ENCODE peak calls at places on chromosome 13, in six cellular contexts. X is HFF-Myc; S is epithelial cell of prostate; U is endothelial cell; F is activated T-cell treated with anti-CD3 and anti-CD28 coated beads, Interleukin-2, amount 50 U/mL, for 4 hours; K is WTC11. W is an unnamed sample.

GRCh38 chr13:91207261-91207660 is 140.2 kb upstream of the MIR17HG start:
- DNase-seq in X (no peak), S (no peak), U (no peak), F (no peak), K (no peak), W (no peak)

GRCh38 chr13:29550589-29550988 is 44.9 kb downstream of the SLC7A1 start:
- DNase-seq in X (no peak), S (no peak), U (no peak), F (no peak), K (no peak), W (no peak)

GRCh38 chr13:103358245-103358932 is 292.2 kb upstream of the SLC10A2 start:
- DNase-seq in X (no peak), S (no peak), U (no peak), F (no peak), K (no peak), W (no peak)

GRCh38 chr13:75505327-75505726 is 23.4 kb upstream of the TBC1D4 start:
- DNase-seq in X (no peak), S (no peak), U (no peak), F (no peak), K (no peak), W (no peak)

GRCh38 chr13:107563099-107563925 is 652.0 kb downstream of the LIG4 start:
- DNase-seq in X (no peak), S (no peak), U (no peak), F (no peak), K (no peak), W (no peak)

GRCh38 chr13:83184819-83185218 is 697.5 kb downstream of the SLITRK1 start:
- DNase-seq in X (no peak), S (no peak), U (no peak), F (no peak), K (no peak), W (no peak)

GRCh38 chr13:64158910-64159309 is 2743.3 kb upstream of the PCDH20 start:
- DNase-seq in X (no peak), S (no peak), U (no peak), F (no peak), K (no peak), W (no peak)

GRCh38 chr13:42219870-42220269 is 52.1 kb upstream of the AKAP11 start:
- DNase-seq in X (no peak), S (no peak), U (no peak), F (no peak), K (no peak), W (no peak)

GRCh38 chr13:106537521-106537920 is 2.1 kb upstream of the EFNB2 start:
- DNase-seq in X (no peak), S (no peak), U (no peak), F (no peak), K (no peak), W (no peak)

GRCh38 chr13:37058801-37059135 is 720 bp downstream of the SUPT20H start:
- DNase-seq in X (no peak), S (no peak), U (peak), F (no peak), K (no peak), W (no peak)

W was measured in GM18507.